ENCODE peak calls at places on chromosomes 4 and X, in seven cellular contexts. K is pancreas, H is IMR-90, O is uterus, Q is iPS DF 6.9, X is breast epithelium, V is ascending aorta. I is an unnamed sample. For H3K27me3 and H3K36me3, the result is how much of the 10 kb centered on the place peaks cover.

GRCh38 chrX:148995661-148996060 is 495.2 kb downstream of the AFF2 start:
- DNase-seq in V (no peak), Q (no peak), X (no peak), H (no peak), O (no peak), K (no peak), I (peak)

GRCh38 chr4:170741856-170742255 is 652.1 kb upstream of the AADAT start:
- DNase-seq in K (no peak), V (no peak), Q (no peak), O (no peak), H (no peak), X (no peak), I (no peak)

GRCh38 chr4:87525636-87526035 is 3.5 kb downstream of the SPARCL1 start:
- DNase-seq in K (no peak), X (no peak), H (peak), V (no peak), O (peak), Q (no peak), I (no peak)

GRCh38 chr4:55768291-55768690 is 51.3 kb upstream of the EXOC1L start:
- DNase-seq in V (no peak), Q (peak), O (no peak), H (peak), X (no peak), K (no peak), I (peak)

GRCh38 chrX:44889824-44890223 is 16.8 kb downstream of the KDM6A start:
- DNase-seq in Q (no peak), V (no peak), O (no peak), H (no peak), K (no peak), X (no peak), I (no peak)

GRCh38 chrX:6005856-6006255 is 222.8 kb downstream of the NLGN4X start:
- DNase-seq in Q (no peak), V (no peak), X (no peak), H (no peak), K (no peak), O (no peak), I (no peak)

GRCh38 chrX:6184900-6185515 is 43.7 kb downstream of the NLGN4X start:
- DNase-seq in O (no peak), H (no peak), K (no peak), Q (no peak), X (no peak), V (no peak), I (no peak)

GRCh38 chr4:1234811-1235292 is 14.1 kb downstream of the CTBP1 start:
- DNase-seq in O (peak), Q (no peak), X (no peak), V (no peak), H (no peak), K (no peak), I (no peak)

GRCh38 chr4:183797445-183798248 is 107.5 kb upstream of the STOX2 start:
- DNase-seq in K (peak), X (no peak), H (no peak), V (no peak), O (no peak), Q (no peak), I (peak)
- H3K4me3 ChIP-seq in K (peak), X (peak), H (peak), V (peak), O (peak), Q (peak), I (peak)

DNA sequence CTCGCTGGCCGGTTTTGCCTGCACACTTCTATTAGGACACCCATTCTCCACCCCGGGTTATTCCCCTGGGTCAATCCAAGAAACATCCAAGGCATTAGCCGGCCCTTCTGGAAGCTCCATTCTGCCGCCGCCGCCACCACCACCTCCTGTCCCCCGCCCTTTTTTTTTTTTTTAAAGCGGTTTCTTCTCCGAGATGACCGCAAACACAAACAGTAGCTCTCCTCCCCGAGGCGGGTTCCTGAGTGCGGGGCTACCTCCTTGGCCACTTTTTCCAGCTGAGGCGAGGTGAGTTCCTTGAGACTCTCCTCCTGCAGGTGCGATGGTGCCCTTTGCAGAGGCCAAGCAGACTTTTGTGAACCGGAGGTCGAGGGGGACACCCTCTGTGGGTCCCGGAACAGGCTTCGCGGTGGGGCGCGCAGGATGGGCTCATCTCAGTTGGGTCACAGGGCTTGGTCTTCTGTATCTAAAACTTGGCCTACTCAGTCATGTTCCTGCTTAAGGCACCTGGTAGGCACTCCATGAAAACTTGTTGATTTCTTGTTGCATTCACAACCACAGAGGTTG is 930 bp downstream of the NWD2 start:
- DNase-seq in O (no peak), H (no peak), X (no peak), K (peak), Q (no peak), V (no peak), I (peak)
- H3K27me3 ChIP-seq in O (under half), H (under half), X (half or more), K (under half), Q (under half), V (under half), I (half or more)

GRCh38 chrX:139982856-139983255 is 17.5 kb upstream of the CXorf66 start:
- DNase-seq in K (no peak), X (no peak), V (no peak), Q (no peak), O (no peak), H (no peak), I (no peak)
- H3K36me3 ChIP-seq in K (under half), X (under half), V (under half), Q (under half), O (under half), H (under half), I (under half)

GRCh38 chr4:152937535-152938236 is 1.6 kb downstream of the FHDC1 start:
- DNase-seq in V (no peak), H (peak), X (no peak), K (peak), O (peak), Q (no peak), I (peak)
- H3K4me3 ChIP-seq in V (peak), H (peak), X (peak), K (peak), O (peak), Q (peak), I (peak)